ENCODE peak calls at places on chromosomes 5 and 9, in seven cellular contexts. One of them, this sample, is unnamed. For H3K4me1, the result is how much of the 10 kb centered on the place peaks cover.

GRCh38 chr5:32339198-32339597 is 26.5 kb upstream of the MTMR12 start:
- DNase-seq in fibroblast of lung: peak
- DNase-seq in tibial nerve: no peak
- DNase-seq in MM.1S: no peak
- DNase-seq in breast epithelium: no peak
- DNase-seq in tibial artery: no peak
- DNase-seq in IMR-90: peak
- DNase-seq in this sample: no peak

GRCh38 chr5:157543825-157544622 is 31.6 kb downstream of the ADAM19 start:
- DNase-seq in fibroblast of lung: peak
- DNase-seq in tibial nerve: no peak
- DNase-seq in MM.1S: no peak
- DNase-seq in breast epithelium: no peak
- DNase-seq in tibial artery: peak
- DNase-seq in IMR-90: peak
- DNase-seq in this sample: no peak

GRCh38 chr5:139757727-139758509 is 37.7 kb upstream of the PSD2 start:
- DNase-seq in fibroblast of lung: no peak
- DNase-seq in tibial nerve: no peak
- DNase-seq in MM.1S: no peak
- DNase-seq in breast epithelium: no peak
- DNase-seq in tibial artery: no peak
- DNase-seq in IMR-90: no peak
- DNase-seq in this sample: no peak

GRCh38 chr9:98455957-98456621 is 200.6 kb upstream of the TBC1D2 start:
- DNase-seq in fibroblast of lung: peak
- DNase-seq in tibial nerve: no peak
- DNase-seq in MM.1S: no peak
- DNase-seq in breast epithelium: peak
- DNase-seq in tibial artery: no peak
- DNase-seq in IMR-90: peak
- DNase-seq in this sample: no peak

GRCh38 chr5:75707911-75708509 is 9.2 kb downstream of the POC5 start:
- DNase-seq in fibroblast of lung: no peak
- DNase-seq in tibial nerve: no peak
- DNase-seq in MM.1S: no peak
- DNase-seq in breast epithelium: no peak
- DNase-seq in tibial artery: no peak
- DNase-seq in IMR-90: peak
- DNase-seq in this sample: no peak

GRCh38 chr5:68066277-68066955 is 149.1 kb upstream of the PIK3R1 start:
- DNase-seq in fibroblast of lung: no peak
- DNase-seq in tibial nerve: no peak
- DNase-seq in MM.1S: no peak
- DNase-seq in breast epithelium: no peak
- DNase-seq in tibial artery: no peak
- DNase-seq in IMR-90: no peak
- DNase-seq in this sample: no peak

GRCh38 chr5:172920447-172920849 is 38.8 kb upstream of the RPL26L1 start:
- DNase-seq in fibroblast of lung: peak
- DNase-seq in tibial nerve: no peak
- DNase-seq in MM.1S: no peak
- DNase-seq in breast epithelium: no peak
- DNase-seq in tibial artery: peak
- DNase-seq in IMR-90: peak
- DNase-seq in this sample: no peak

GRCh38 chr5:37495668-37496067 is 116.5 kb downstream of the WDR70 start:
- DNase-seq in fibroblast of lung: peak
- DNase-seq in tibial nerve: no peak
- DNase-seq in MM.1S: no peak
- DNase-seq in breast epithelium: no peak
- DNase-seq in tibial artery: no peak
- DNase-seq in IMR-90: peak
- DNase-seq in this sample: no peak

GRCh38 chr5:107304671-107305070 is 366.1 kb downstream of the EFNA5 start:
- DNase-seq in fibroblast of lung: no peak
- DNase-seq in tibial nerve: no peak
- DNase-seq in MM.1S: no peak
- DNase-seq in breast epithelium: no peak
- DNase-seq in tibial artery: no peak
- DNase-seq in IMR-90: no peak
- DNase-seq in this sample: no peak

GRCh38 chr5:10111575-10111974 is 138.1 kb downstream of the ATPSCKMT start:
- DNase-seq in fibroblast of lung: peak
- DNase-seq in tibial nerve: no peak
- DNase-seq in MM.1S: peak
- DNase-seq in breast epithelium: no peak
- DNase-seq in tibial artery: no peak
- DNase-seq in IMR-90: peak
- DNase-seq in this sample: peak

GRCh38 chr5:147673276-147673675 is 109.3 kb downstream of the JAKMIP2 start:
- DNase-seq in fibroblast of lung: no peak
- DNase-seq in tibial nerve: no peak
- DNase-seq in MM.1S: no peak
- DNase-seq in breast epithelium: no peak
- DNase-seq in tibial artery: no peak
- DNase-seq in IMR-90: no peak
- DNase-seq in this sample: no peak

GRCh38 chr5:124154714-124155113 is 591.7 kb downstream of the ZNF608 start:
- DNase-seq in fibroblast of lung: peak
- DNase-seq in tibial nerve: no peak
- DNase-seq in MM.1S: no peak
- DNase-seq in breast epithelium: no peak
- DNase-seq in tibial artery: no peak
- DNase-seq in IMR-90: no peak
- DNase-seq in this sample: no peak

GRCh38 chr5:178388381-178389030 is 155.9 kb upstream of the PHYKPL start:
- DNase-seq in fibroblast of lung: peak
- DNase-seq in tibial nerve: no peak
- DNase-seq in MM.1S: no peak
- DNase-seq in breast epithelium: no peak
- DNase-seq in tibial artery: peak
- DNase-seq in IMR-90: peak
- DNase-seq in this sample: no peak

GRCh38 chr5:78666041-78666444 is 17.5 kb upstream of the LHFPL2 start:
- DNase-seq in fibroblast of lung: peak
- DNase-seq in tibial nerve: no peak
- DNase-seq in MM.1S: no peak
- DNase-seq in breast epithelium: no peak
- DNase-seq in tibial artery: no peak
- DNase-seq in IMR-90: peak
- DNase-seq in this sample: no peak

GRCh38 chr9:34098307-34098706 is 28.2 kb downstream of the DCAF12 start:
- DNase-seq in fibroblast of lung: no peak
- DNase-seq in tibial nerve: no peak
- DNase-seq in MM.1S: no peak
- DNase-seq in breast epithelium: no peak
- DNase-seq in tibial artery: no peak
- DNase-seq in IMR-90: no peak
- DNase-seq in this sample: no peak

GRCh38 chr9:34093578-34093977 is 32.9 kb downstream of the DCAF12 start:
- DNase-seq in fibroblast of lung: no peak
- DNase-seq in tibial nerve: no peak
- DNase-seq in MM.1S: no peak
- DNase-seq in breast epithelium: no peak
- DNase-seq in tibial artery: no peak
- DNase-seq in IMR-90: no peak
- DNase-seq in this sample: no peak

GRCh38 chr9:34102796-34103195 is 23.7 kb downstream of the DCAF12 start:
- DNase-seq in fibroblast of lung: no peak
- DNase-seq in tibial nerve: no peak
- DNase-seq in MM.1S: no peak
- DNase-seq in breast epithelium: no peak
- DNase-seq in tibial artery: no peak
- DNase-seq in IMR-90: no peak
- DNase-seq in this sample: no peak

GRCh38 chr9:34096751-34097150 is 29.7 kb downstream of the DCAF12 start:
- DNase-seq in fibroblast of lung: no peak
- DNase-seq in tibial nerve: no peak
- DNase-seq in MM.1S: no peak
- DNase-seq in breast epithelium: no peak
- DNase-seq in tibial artery: no peak
- DNase-seq in IMR-90: no peak
- DNase-seq in this sample: no peak

GRCh38 chr9:34097865-34098264 is 28.6 kb downstream of the DCAF12 start:
- DNase-seq in fibroblast of lung: no peak
- DNase-seq in tibial nerve: no peak
- DNase-seq in MM.1S: no peak
- DNase-seq in breast epithelium: no peak
- DNase-seq in tibial artery: no peak
- DNase-seq in IMR-90: no peak
- DNase-seq in this sample: no peak
- H3K4me1 ChIP-seq in fibroblast of lung: under half
- H3K4me1 ChIP-seq in tibial nerve: under half
- H3K4me1 ChIP-seq in MM.1S: under half
- H3K4me1 ChIP-seq in breast epithelium: under half
- H3K4me1 ChIP-seq in tibial artery: under half
- H3K4me1 ChIP-seq in IMR-90: under half
- H3K4me1 ChIP-seq in this sample: under half

GRCh38 chr5:180799902-180800801 is 2.5 kb downstream of the MGAT1 start:
- DNase-seq in fibroblast of lung: peak
- DNase-seq in tibial nerve: no peak
- DNase-seq in MM.1S: no peak
- DNase-seq in breast epithelium: peak
- DNase-seq in tibial artery: peak
- DNase-seq in IMR-90: peak
- DNase-seq in this sample: no peak
- H3K4me3 ChIP-seq in fibroblast of lung: peak
- H3K4me3 ChIP-seq in tibial nerve: no peak
- H3K4me3 ChIP-seq in MM.1S: no peak
- H3K4me3 ChIP-seq in breast epithelium: no peak
- H3K4me3 ChIP-seq in tibial artery: no peak
- H3K4me3 ChIP-seq in IMR-90: no peak
- H3K4me3 ChIP-seq in this sample: no peak

GRCh38 chr9:131027872-131028179 is 18.9 kb downstream of the LAMC3 start:
- DNase-seq in fibroblast of lung: no peak
- DNase-seq in tibial nerve: no peak
- DNase-seq in MM.1S: no peak
- DNase-seq in breast epithelium: no peak
- DNase-seq in tibial artery: no peak
- DNase-seq in IMR-90: no peak
- DNase-seq in this sample: no peak

GRCh38 chr9:131025953-131026858 is 17.2 kb downstream of the LAMC3 start:
- DNase-seq in fibroblast of lung: no peak
- DNase-seq in tibial nerve: no peak
- DNase-seq in MM.1S: no peak
- DNase-seq in breast epithelium: no peak
- DNase-seq in tibial artery: no peak
- DNase-seq in IMR-90: no peak
- DNase-seq in this sample: no peak

GRCh38 chr9:131028221-131028884 is 19.4 kb downstream of the LAMC3 start:
- DNase-seq in fibroblast of lung: no peak
- DNase-seq in tibial nerve: no peak
- DNase-seq in MM.1S: no peak
- DNase-seq in breast epithelium: no peak
- DNase-seq in tibial artery: no peak
- DNase-seq in IMR-90: no peak
- DNase-seq in this sample: no peak

GRCh38 chr9:131027048-131027871 is 18.3 kb downstream of the LAMC3 start:
- DNase-seq in fibroblast of lung: no peak
- DNase-seq in tibial nerve: no peak
- DNase-seq in MM.1S: no peak
- DNase-seq in breast epithelium: no peak
- DNase-seq in tibial artery: no peak
- DNase-seq in IMR-90: no peak
- DNase-seq in this sample: no peak

DNA sequence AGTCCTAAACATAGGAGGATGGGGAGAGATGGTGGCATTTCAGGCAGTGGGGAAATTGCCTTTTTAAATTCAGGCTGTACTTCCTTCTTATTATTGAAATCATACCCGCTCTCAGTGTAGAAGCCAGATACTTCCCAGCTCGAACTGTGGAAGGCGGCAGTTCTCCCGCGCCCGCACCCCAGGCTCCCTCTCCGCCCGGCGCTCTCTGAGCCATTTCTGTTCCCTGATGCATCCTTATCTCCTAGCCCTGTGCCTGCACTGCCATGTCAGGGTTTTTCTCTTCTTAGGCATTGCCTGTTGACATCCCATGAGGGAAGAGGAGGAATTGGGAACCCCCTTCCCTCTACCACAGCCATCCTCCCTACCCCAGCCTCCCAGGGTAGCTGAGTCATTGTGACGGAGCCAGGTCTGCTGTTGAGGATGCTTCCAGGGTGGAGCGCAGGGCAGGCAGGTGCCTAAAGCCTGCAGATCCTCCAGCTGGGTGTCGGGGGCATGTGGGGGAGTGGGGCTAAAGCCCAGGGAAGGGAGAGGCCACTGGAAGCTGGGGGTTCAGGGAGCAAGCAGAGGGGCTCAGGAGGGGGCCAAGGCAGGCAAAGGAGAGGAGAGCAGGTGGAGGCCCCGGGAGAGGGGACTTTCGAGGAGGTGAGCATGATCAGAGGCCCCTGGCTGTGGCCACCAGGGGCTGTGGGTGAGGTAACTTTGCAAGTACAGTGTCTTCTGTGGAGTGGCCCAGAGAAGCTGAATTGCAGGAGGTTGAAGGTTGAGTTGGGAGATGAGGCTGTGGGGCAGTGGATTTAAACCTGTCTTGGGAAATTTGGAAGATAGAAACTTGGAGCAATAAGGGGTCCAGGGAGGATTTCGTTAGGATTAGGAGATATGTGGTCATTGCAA is 16.2 kb downstream of the LAMC3 start:
- DNase-seq in fibroblast of lung: no peak
- DNase-seq in tibial nerve: no peak
- DNase-seq in MM.1S: no peak
- DNase-seq in breast epithelium: no peak
- DNase-seq in tibial artery: no peak
- DNase-seq in IMR-90: no peak
- DNase-seq in this sample: no peak
- TF ChIP-seq CTCF in fibroblast of lung: no peak
- TF ChIP-seq CTCF in tibial nerve: no peak
- TF ChIP-seq CTCF in MM.1S: no peak
- TF ChIP-seq CTCF in breast epithelium: no peak
- TF ChIP-seq CTCF in tibial artery: no peak
- TF ChIP-seq CTCF in IMR-90: no peak
- TF ChIP-seq CTCF in this sample: no peak

GRCh38 chr5:5575461-5575860 is 153.0 kb downstream of the ICE1 start:
- DNase-seq in fibroblast of lung: no peak
- DNase-seq in tibial nerve: no peak
- DNase-seq in MM.1S: no peak
- DNase-seq in breast epithelium: no peak
- DNase-seq in tibial artery: no peak
- DNase-seq in IMR-90: no peak
- DNase-seq in this sample: no peak

GRCh38 chr5:5572010-5572982 is 149.8 kb downstream of the ICE1 start:
- DNase-seq in fibroblast of lung: no peak
- DNase-seq in tibial nerve: peak
- DNase-seq in MM.1S: no peak
- DNase-seq in breast epithelium: no peak
- DNase-seq in tibial artery: peak
- DNase-seq in IMR-90: no peak
- DNase-seq in this sample: no peak

GRCh38 chr5:5573798-5574380 is 151.4 kb downstream of the ICE1 start:
- DNase-seq in fibroblast of lung: no peak
- DNase-seq in tibial nerve: no peak
- DNase-seq in MM.1S: no peak
- DNase-seq in breast epithelium: no peak
- DNase-seq in tibial artery: no peak
- DNase-seq in IMR-90: no peak
- DNase-seq in this sample: no peak

GRCh38 chr5:5572983-5573797 is 150.7 kb downstream of the ICE1 start:
- DNase-seq in fibroblast of lung: no peak
- DNase-seq in tibial nerve: no peak
- DNase-seq in MM.1S: no peak
- DNase-seq in breast epithelium: no peak
- DNase-seq in tibial artery: no peak
- DNase-seq in IMR-90: no peak
- DNase-seq in this sample: no peak

GRCh38 chr5:5570646-5571045 is 148.2 kb downstream of the ICE1 start:
- DNase-seq in fibroblast of lung: no peak
- DNase-seq in tibial nerve: no peak
- DNase-seq in MM.1S: no peak
- DNase-seq in breast epithelium: no peak
- DNase-seq in tibial artery: no peak
- DNase-seq in IMR-90: no peak
- DNase-seq in this sample: no peak
- H3K4me1 ChIP-seq in fibroblast of lung: under half
- H3K4me1 ChIP-seq in tibial nerve: under half
- H3K4me1 ChIP-seq in MM.1S: under half
- H3K4me1 ChIP-seq in breast epithelium: under half
- H3K4me1 ChIP-seq in tibial artery: under half
- H3K4me1 ChIP-seq in IMR-90: under half
- H3K4me1 ChIP-seq in this sample: under half